ENCODE peak calls at places on chromosomes 13 and 19, in five cellular contexts. One of them, this sample, is unnamed.

GRCh38 chr13:113205428-113205931 is 3.0 kb downstream of the PCID2 start:
- DNase-seq in AG10803: no peak
- DNase-seq in kidney epithelial cell: no peak
- DNase-seq in cardiac fibroblast: peak
- DNase-seq in heart right ventricle: no peak
- DNase-seq in this sample: no peak

GRCh38 chr13:85693889-85694511 is 105.2 kb downstream of the SLITRK6 start:
- DNase-seq in AG10803: no peak
- DNase-seq in heart right ventricle: no peak
- DNase-seq in kidney epithelial cell: no peak
- DNase-seq in cardiac fibroblast: no peak
- DNase-seq in this sample: no peak

GRCh38 chr13:59914556-59914955 is 249.2 kb downstream of the DIAPH3 start:
- DNase-seq in heart right ventricle: no peak
- DNase-seq in kidney epithelial cell: no peak
- DNase-seq in cardiac fibroblast: peak
- DNase-seq in AG10803: peak
- DNase-seq in this sample: no peak

GRCh38 chr13:58018865-58019264 is 387.3 kb downstream of the PCDH17 start:
- DNase-seq in cardiac fibroblast: no peak
- DNase-seq in AG10803: no peak
- DNase-seq in heart right ventricle: no peak
- DNase-seq in kidney epithelial cell: no peak
- DNase-seq in this sample: no peak

GRCh38 chr13:60066206-60066605 is 97.5 kb downstream of the DIAPH3 start:
- DNase-seq in kidney epithelial cell: no peak
- DNase-seq in AG10803: no peak
- DNase-seq in heart right ventricle: no peak
- DNase-seq in cardiac fibroblast: no peak
- DNase-seq in this sample: no peak

GRCh38 chr19:3201072-3201700 is 15.5 kb downstream of the NCLN start:
- DNase-seq in cardiac fibroblast: no peak
- DNase-seq in AG10803: no peak
- DNase-seq in heart right ventricle: no peak
- DNase-seq in kidney epithelial cell: no peak
- DNase-seq in this sample: no peak

GRCh38 chr13:82817133-82817532 is 1065.1 kb downstream of the SLITRK1 start:
- DNase-seq in cardiac fibroblast: no peak
- DNase-seq in heart right ventricle: no peak
- DNase-seq in kidney epithelial cell: no peak
- DNase-seq in AG10803: no peak
- DNase-seq in this sample: no peak

GRCh38 chr19:6076675-6077463 is 33.4 kb downstream of the RFX2 start:
- DNase-seq in cardiac fibroblast: peak
- DNase-seq in kidney epithelial cell: no peak
- DNase-seq in AG10803: peak
- DNase-seq in heart right ventricle: no peak
- DNase-seq in this sample: peak

GRCh38 chr13:96984061-96984508 is 10.2 kb downstream of the OXGR1 start:
- DNase-seq in heart right ventricle: no peak
- DNase-seq in cardiac fibroblast: no peak
- DNase-seq in kidney epithelial cell: no peak
- DNase-seq in AG10803: no peak
- DNase-seq in this sample: no peak

GRCh38 chr19:48638831-48639381 is 1.7 kb upstream of the DBP start:
- DNase-seq in kidney epithelial cell: no peak
- DNase-seq in AG10803: no peak
- DNase-seq in cardiac fibroblast: no peak
- DNase-seq in heart right ventricle: no peak
- DNase-seq in this sample: no peak

GRCh38 chr13:76965759-76966421 is 17.6 kb downstream of the ACOD1 start:
- DNase-seq in cardiac fibroblast: peak
- DNase-seq in AG10803: peak
- DNase-seq in heart right ventricle: peak
- DNase-seq in kidney epithelial cell: no peak
- DNase-seq in this sample: peak

GRCh38 chr19:53086949-53087348 is 16.3 kb downstream of the ZNF160 start:
- DNase-seq in kidney epithelial cell: no peak
- DNase-seq in heart right ventricle: peak
- DNase-seq in AG10803: peak
- DNase-seq in cardiac fibroblast: peak
- DNase-seq in this sample: no peak

GRCh38 chr13:34926513-34926912 is 15.6 kb upstream of the NBEA start:
- DNase-seq in cardiac fibroblast: peak
- DNase-seq in kidney epithelial cell: peak
- DNase-seq in AG10803: peak
- DNase-seq in heart right ventricle: no peak
- DNase-seq in this sample: no peak

GRCh38 chr19:54029930-54030490 is 33.7 kb downstream of the VSTM1 start:
- DNase-seq in heart right ventricle: peak
- DNase-seq in kidney epithelial cell: no peak
- DNase-seq in AG10803: peak
- DNase-seq in cardiac fibroblast: peak
- DNase-seq in this sample: no peak

GRCh38 chr13:83503424-83503823 is 378.9 kb downstream of the SLITRK1 start:
- DNase-seq in kidney epithelial cell: no peak
- DNase-seq in AG10803: peak
- DNase-seq in heart right ventricle: no peak
- DNase-seq in cardiac fibroblast: peak
- DNase-seq in this sample: peak

GRCh38 chr13:99909097-99909835 is 62.3 kb downstream of the ZIC5 start:
- DNase-seq in cardiac fibroblast: no peak
- DNase-seq in kidney epithelial cell: no peak
- DNase-seq in heart right ventricle: no peak
- DNase-seq in AG10803: no peak
- DNase-seq in this sample: no peak

GRCh38 chr19:2428756-2429711 is 1.6 kb upstream of the TIMM13 start:
- DNase-seq in AG10803: no peak
- DNase-seq in heart right ventricle: no peak
- DNase-seq in cardiac fibroblast: no peak
- DNase-seq in kidney epithelial cell: no peak
- DNase-seq in this sample: no peak

GRCh38 chr19:35240322-35240721 is 8.5 kb upstream of the LSR start:
- DNase-seq in cardiac fibroblast: no peak
- DNase-seq in AG10803: no peak
- DNase-seq in kidney epithelial cell: no peak
- DNase-seq in heart right ventricle: no peak
- DNase-seq in this sample: no peak

GRCh38 chr19:44111910-44112463 is 1.2 kb upstream of the ZNF225 start:
- DNase-seq in kidney epithelial cell: peak
- DNase-seq in cardiac fibroblast: peak
- DNase-seq in heart right ventricle: no peak
- DNase-seq in AG10803: peak
- DNase-seq in this sample: peak

GRCh38 chr19:46678110-46678732 is 17.2 kb upstream of the DACT3 start:
- DNase-seq in kidney epithelial cell: no peak
- DNase-seq in heart right ventricle: no peak
- DNase-seq in cardiac fibroblast: no peak
- DNase-seq in AG10803: no peak
- DNase-seq in this sample: no peak

GRCh38 chr19:41540041-41540695 is 35.8 kb upstream of the CEACAM21 start:
- DNase-seq in cardiac fibroblast: no peak
- DNase-seq in AG10803: peak
- DNase-seq in kidney epithelial cell: no peak
- DNase-seq in heart right ventricle: no peak
- DNase-seq in this sample: no peak

GRCh38 chr19:11304936-11305335 is 9.0 kb downstream of the TSPAN16 start:
- DNase-seq in heart right ventricle: no peak
- DNase-seq in AG10803: no peak
- DNase-seq in kidney epithelial cell: no peak
- DNase-seq in cardiac fibroblast: no peak
- DNase-seq in this sample: no peak

GRCh38 chr13:34671136-34671535 is 270.9 kb upstream of the NBEA start:
- DNase-seq in cardiac fibroblast: peak
- DNase-seq in kidney epithelial cell: no peak
- DNase-seq in heart right ventricle: no peak
- DNase-seq in AG10803: peak
- DNase-seq in this sample: no peak

GRCh38 chr19:19149402-19149801 is 11.1 kb upstream of the TMEM161A start:
- DNase-seq in cardiac fibroblast: no peak
- DNase-seq in AG10803: no peak
- DNase-seq in kidney epithelial cell: no peak
- DNase-seq in heart right ventricle: no peak
- DNase-seq in this sample: no peak

GRCh38 chr19:51282335-51282734 is 29.1 kb upstream of the IGLON5 start:
- DNase-seq in kidney epithelial cell: no peak
- DNase-seq in heart right ventricle: no peak
- DNase-seq in AG10803: no peak
- DNase-seq in cardiac fibroblast: no peak
- DNase-seq in this sample: no peak

GRCh38 chr19:56839665-56840451 is 668 bp downstream of the PEG3 start:
- DNase-seq in heart right ventricle: peak
- DNase-seq in kidney epithelial cell: peak
- DNase-seq in cardiac fibroblast: peak
- DNase-seq in AG10803: peak
- DNase-seq in this sample: no peak

GRCh38 chr13:53143757-53144320 is 115.2 kb downstream of the OLFM4 start:
- DNase-seq in cardiac fibroblast: no peak
- DNase-seq in kidney epithelial cell: no peak
- DNase-seq in AG10803: no peak
- DNase-seq in heart right ventricle: no peak
- DNase-seq in this sample: no peak

GRCh38 chr13:39013462-39013861 is 22.8 kb upstream of the STOML3 start:
- DNase-seq in heart right ventricle: no peak
- DNase-seq in kidney epithelial cell: no peak
- DNase-seq in cardiac fibroblast: no peak
- DNase-seq in AG10803: no peak
- DNase-seq in this sample: no peak
- H3K4me3 ChIP-seq in heart right ventricle: no peak
- H3K4me3 ChIP-seq in kidney epithelial cell: no peak
- H3K4me3 ChIP-seq in cardiac fibroblast: no peak
- H3K4me3 ChIP-seq in AG10803: no peak
- H3K4me3 ChIP-seq in this sample: no peak

DNA sequence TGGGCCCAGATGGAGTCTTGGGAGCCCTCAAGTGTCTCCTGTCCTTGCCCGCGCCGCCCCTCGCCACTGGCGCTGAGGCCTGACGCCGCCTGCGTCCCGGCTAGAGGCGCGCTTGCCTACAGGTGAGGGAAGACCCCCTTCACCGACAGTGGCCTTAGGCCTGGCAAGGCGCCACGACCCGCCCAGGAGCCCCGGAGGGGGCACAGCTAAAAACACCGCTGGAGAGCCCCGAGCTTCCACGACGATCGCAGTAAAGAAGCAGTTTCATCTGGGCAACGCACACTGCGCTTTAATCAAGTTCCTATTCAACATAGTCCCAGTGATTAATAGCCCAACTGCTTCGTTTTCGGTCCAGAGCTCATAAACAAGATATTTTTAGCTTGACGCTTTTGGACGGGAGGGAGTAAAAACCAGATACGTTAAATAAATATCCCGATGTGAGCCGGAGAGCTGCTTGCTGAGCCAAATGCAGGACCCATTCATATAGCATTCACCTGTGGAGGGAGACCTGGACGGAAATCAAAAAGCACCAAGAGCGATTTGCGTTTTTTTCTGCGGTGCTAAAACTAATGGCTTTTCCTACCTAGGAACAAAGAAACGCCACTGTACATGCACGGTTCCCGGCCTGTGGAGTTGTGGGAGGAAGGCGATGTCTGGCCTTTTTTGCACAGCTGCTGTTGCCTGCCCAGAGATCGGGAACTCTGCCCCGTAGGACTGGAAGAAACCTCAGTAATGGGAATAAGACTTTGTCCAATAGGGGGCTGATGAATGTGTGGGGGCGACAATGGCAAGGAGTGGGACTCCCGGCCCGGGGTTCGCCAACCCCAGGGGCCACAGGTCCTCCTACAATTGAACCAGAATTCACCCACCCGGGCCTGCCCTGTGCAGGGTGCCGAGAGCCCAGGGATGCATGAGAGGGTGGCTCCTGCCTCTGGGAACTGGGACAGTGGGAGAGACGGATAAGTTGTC is 1.7 kb upstream of the CEBPA start:
- DNase-seq in AG10803: peak
- DNase-seq in heart right ventricle: no peak
- DNase-seq in kidney epithelial cell: no peak
- DNase-seq in cardiac fibroblast: no peak
- DNase-seq in this sample: no peak
- H3K4me3 ChIP-seq in AG10803: peak
- H3K4me3 ChIP-seq in heart right ventricle: peak
- H3K4me3 ChIP-seq in kidney epithelial cell: peak
- H3K4me3 ChIP-seq in cardiac fibroblast: no peak
- H3K4me3 ChIP-seq in this sample: peak

DNA sequence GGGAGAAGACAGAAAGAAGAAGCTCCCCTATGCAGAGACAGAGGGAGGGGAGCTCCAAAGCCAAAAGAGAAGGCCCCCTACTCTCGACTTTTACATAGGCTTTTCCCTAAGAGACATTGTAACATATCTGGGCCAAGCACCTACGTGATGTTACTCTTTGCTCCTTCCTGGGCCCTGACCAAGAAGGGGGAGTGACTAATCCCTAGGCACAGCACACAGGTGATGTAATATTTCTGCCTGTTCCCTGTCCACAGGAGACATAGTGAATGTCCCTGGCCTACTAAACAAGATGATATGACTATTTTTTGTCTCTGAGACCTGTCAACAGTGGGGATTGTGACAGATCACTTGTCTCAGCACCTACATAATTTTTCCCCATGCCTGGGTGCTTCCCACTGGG is 15.9 kb upstream of the ZNF254 start:
- DNase-seq in cardiac fibroblast: no peak
- DNase-seq in AG10803: no peak
- DNase-seq in heart right ventricle: no peak
- DNase-seq in kidney epithelial cell: no peak
- DNase-seq in this sample: no peak
- H3K4me3 ChIP-seq in cardiac fibroblast: no peak
- H3K4me3 ChIP-seq in AG10803: no peak
- H3K4me3 ChIP-seq in heart right ventricle: no peak
- H3K4me3 ChIP-seq in kidney epithelial cell: no peak
- H3K4me3 ChIP-seq in this sample: no peak

GRCh38 chr19:31120952-31121351 is 228.3 kb downstream of the TSHZ3 start:
- DNase-seq in AG10803: no peak
- DNase-seq in kidney epithelial cell: no peak
- DNase-seq in heart right ventricle: no peak
- DNase-seq in cardiac fibroblast: no peak
- DNase-seq in this sample: no peak

GRCh38 chr19:31118926-31119325 is 230.3 kb downstream of the TSHZ3 start:
- DNase-seq in kidney epithelial cell: no peak
- DNase-seq in AG10803: no peak
- DNase-seq in cardiac fibroblast: no peak
- DNase-seq in heart right ventricle: no peak
- DNase-seq in this sample: no peak

GRCh38 chr19:31119951-31120690 is 229.1 kb downstream of the TSHZ3 start:
- DNase-seq in cardiac fibroblast: no peak
- DNase-seq in kidney epithelial cell: no peak
- DNase-seq in heart right ventricle: no peak
- DNase-seq in AG10803: peak
- DNase-seq in this sample: no peak

GRCh38 chr19:31118292-31118925 is 230.8 kb downstream of the TSHZ3 start:
- DNase-seq in cardiac fibroblast: no peak
- DNase-seq in AG10803: no peak
- DNase-seq in heart right ventricle: no peak
- DNase-seq in kidney epithelial cell: no peak
- DNase-seq in this sample: no peak

DNA sequence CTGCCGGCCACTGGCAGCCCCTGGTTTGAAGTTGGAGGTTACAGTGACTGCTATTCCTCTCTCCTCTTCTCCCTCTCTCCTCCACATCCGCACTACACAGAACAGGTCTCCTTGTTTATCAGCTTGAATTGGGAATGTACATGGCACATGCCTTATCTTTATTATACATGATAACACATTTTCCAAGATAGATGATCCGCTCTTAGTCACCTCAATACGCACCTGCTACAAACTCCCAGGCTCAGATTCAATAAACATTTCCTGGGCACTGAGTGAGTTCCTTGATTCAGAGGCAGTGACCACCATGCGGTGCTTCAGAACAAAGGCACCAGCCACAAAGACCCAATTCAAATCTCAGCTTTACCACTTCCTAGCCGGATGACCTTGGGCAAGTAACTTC is 227.7 kb downstream of the TSHZ3 start:
- DNase-seq in heart right ventricle: no peak
- DNase-seq in AG10803: no peak
- DNase-seq in kidney epithelial cell: no peak
- DNase-seq in cardiac fibroblast: no peak
- DNase-seq in this sample: no peak
- H3K4me3 ChIP-seq in heart right ventricle: no peak
- H3K4me3 ChIP-seq in AG10803: no peak
- H3K4me3 ChIP-seq in kidney epithelial cell: no peak
- H3K4me3 ChIP-seq in cardiac fibroblast: no peak
- H3K4me3 ChIP-seq in this sample: no peak